ENCODE peak calls at places on chromosome 20, in five cellular contexts. One of them, this sample, is unnamed.

GRCh38 chr20:47061549-47061948 is 166.9 kb downstream of the EYA2 start:
- DNase-seq in psoas muscle: no peak
- DNase-seq in CD8-positive, alpha-beta memory T cell: no peak
- DNase-seq in cardiac fibroblast: no peak
- DNase-seq in epithelial cell of proximal tubule: no peak
- DNase-seq in this sample: no peak

GRCh38 chr20:32168184-32168910 is 39.2 kb downstream of the PLAGL2 start:
- DNase-seq in psoas muscle: no peak
- DNase-seq in CD8-positive, alpha-beta memory T cell: no peak
- DNase-seq in cardiac fibroblast: no peak
- DNase-seq in epithelial cell of proximal tubule: no peak
- DNase-seq in this sample: no peak

GRCh38 chr20:44008806-44009678 is 94.4 kb downstream of the TOX2 start:
- DNase-seq in psoas muscle: no peak
- DNase-seq in CD8-positive, alpha-beta memory T cell: no peak
- DNase-seq in cardiac fibroblast: no peak
- DNase-seq in epithelial cell of proximal tubule: no peak
- DNase-seq in this sample: no peak

GRCh38 chr20:22544462-22544861 is 39.9 kb downstream of the FOXA2 start:
- DNase-seq in psoas muscle: no peak
- DNase-seq in CD8-positive, alpha-beta memory T cell: no peak
- DNase-seq in cardiac fibroblast: no peak
- DNase-seq in epithelial cell of proximal tubule: no peak
- DNase-seq in this sample: no peak

GRCh38 chr20:4886771-4887527 is 114.4 kb downstream of the SLC23A2 start:
- DNase-seq in psoas muscle: no peak
- DNase-seq in CD8-positive, alpha-beta memory T cell: no peak
- DNase-seq in cardiac fibroblast: no peak
- DNase-seq in epithelial cell of proximal tubule: no peak
- DNase-seq in this sample: no peak

GRCh38 chr20:25076731-25077609 is 5.0 kb downstream of the VSX1 start:
- DNase-seq in psoas muscle: no peak
- DNase-seq in CD8-positive, alpha-beta memory T cell: no peak
- DNase-seq in cardiac fibroblast: peak
- DNase-seq in epithelial cell of proximal tubule: peak
- DNase-seq in this sample: no peak

GRCh38 chr20:52082612-52083011 is 109.0 kb downstream of the ZFP64 start:
- DNase-seq in psoas muscle: no peak
- DNase-seq in CD8-positive, alpha-beta memory T cell: no peak
- DNase-seq in cardiac fibroblast: peak
- DNase-seq in epithelial cell of proximal tubule: no peak
- DNase-seq in this sample: no peak

GRCh38 chr20:31517373-31517772 is 3.1 kb downstream of the HM13 start:
- DNase-seq in psoas muscle: peak
- DNase-seq in CD8-positive, alpha-beta memory T cell: no peak
- DNase-seq in cardiac fibroblast: peak
- DNase-seq in epithelial cell of proximal tubule: no peak
- DNase-seq in this sample: no peak

GRCh38 chr20:53899351-53900167 is 170.8 kb downstream of the BCAS1 start:
- DNase-seq in psoas muscle: peak
- DNase-seq in CD8-positive, alpha-beta memory T cell: peak
- DNase-seq in cardiac fibroblast: peak
- DNase-seq in epithelial cell of proximal tubule: no peak
- DNase-seq in this sample: no peak

GRCh38 chr20:58555078-58555765 is 40.0 kb upstream of the APCDD1L start:
- DNase-seq in psoas muscle: no peak
- DNase-seq in CD8-positive, alpha-beta memory T cell: no peak
- DNase-seq in cardiac fibroblast: peak
- DNase-seq in epithelial cell of proximal tubule: peak
- DNase-seq in this sample: no peak

GRCh38 chr20:47328841-47329448 is 27.6 kb downstream of the ZMYND8 start:
- DNase-seq in psoas muscle: peak
- DNase-seq in CD8-positive, alpha-beta memory T cell: no peak
- DNase-seq in cardiac fibroblast: no peak
- DNase-seq in epithelial cell of proximal tubule: no peak
- DNase-seq in this sample: no peak

GRCh38 chr20:48331518-48332286 is 496.1 kb downstream of the PREX1 start:
- DNase-seq in psoas muscle: no peak
- DNase-seq in CD8-positive, alpha-beta memory T cell: no peak
- DNase-seq in cardiac fibroblast: no peak
- DNase-seq in epithelial cell of proximal tubule: no peak
- DNase-seq in this sample: no peak

GRCh38 chr20:49583669-49584417 is 15.9 kb upstream of the PTGIS start:
- DNase-seq in psoas muscle: peak
- DNase-seq in CD8-positive, alpha-beta memory T cell: no peak
- DNase-seq in cardiac fibroblast: peak
- DNase-seq in epithelial cell of proximal tubule: no peak
- DNase-seq in this sample: peak

GRCh38 chr20:10922941-10923340 is 249.1 kb upstream of the JAG1 start:
- DNase-seq in psoas muscle: no peak
- DNase-seq in CD8-positive, alpha-beta memory T cell: no peak
- DNase-seq in cardiac fibroblast: peak
- DNase-seq in epithelial cell of proximal tubule: no peak
- DNase-seq in this sample: no peak

GRCh38 chr20:14729390-14729789 is 392.0 kb upstream of the FLRT3 start:
- DNase-seq in psoas muscle: no peak
- DNase-seq in CD8-positive, alpha-beta memory T cell: no peak
- DNase-seq in cardiac fibroblast: no peak
- DNase-seq in epithelial cell of proximal tubule: no peak
- DNase-seq in this sample: no peak

GRCh38 chr20:56690531-56691175 is 61.5 kb downstream of the TFAP2C start:
- DNase-seq in psoas muscle: no peak
- DNase-seq in CD8-positive, alpha-beta memory T cell: no peak
- DNase-seq in cardiac fibroblast: no peak
- DNase-seq in epithelial cell of proximal tubule: no peak
- DNase-seq in this sample: no peak

GRCh38 chr20:3964719-3965118 is 50.6 kb downstream of the RNF24 start:
- DNase-seq in psoas muscle: no peak
- DNase-seq in CD8-positive, alpha-beta memory T cell: no peak
- DNase-seq in cardiac fibroblast: no peak
- DNase-seq in epithelial cell of proximal tubule: no peak
- DNase-seq in this sample: no peak

GRCh38 chr20:46407671-46407996 is 1.2 kb upstream of the ELMO2 start:
- DNase-seq in psoas muscle: no peak
- DNase-seq in CD8-positive, alpha-beta memory T cell: no peak
- DNase-seq in cardiac fibroblast: no peak
- DNase-seq in epithelial cell of proximal tubule: no peak
- DNase-seq in this sample: no peak

GRCh38 chr20:50713677-50714101 is 17.7 kb upstream of the PARD6B start:
- DNase-seq in psoas muscle: no peak
- DNase-seq in CD8-positive, alpha-beta memory T cell: no peak
- DNase-seq in cardiac fibroblast: peak
- DNase-seq in epithelial cell of proximal tubule: no peak
- DNase-seq in this sample: no peak

GRCh38 chr20:1811621-1812498 is 83.3 kb upstream of the SIRPA start:
- DNase-seq in psoas muscle: no peak
- DNase-seq in CD8-positive, alpha-beta memory T cell: no peak
- DNase-seq in cardiac fibroblast: no peak
- DNase-seq in epithelial cell of proximal tubule: no peak
- DNase-seq in this sample: no peak

GRCh38 chr20:41231136-41231535 is 86.4 kb downstream of the ZHX3 start:
- DNase-seq in psoas muscle: no peak
- DNase-seq in CD8-positive, alpha-beta memory T cell: no peak
- DNase-seq in cardiac fibroblast: no peak
- DNase-seq in epithelial cell of proximal tubule: no peak
- DNase-seq in this sample: no peak

GRCh38 chr20:16927031-16927430 is 178.9 kb downstream of the OTOR start:
- DNase-seq in psoas muscle: no peak
- DNase-seq in CD8-positive, alpha-beta memory T cell: no peak
- DNase-seq in cardiac fibroblast: no peak
- DNase-seq in epithelial cell of proximal tubule: no peak
- DNase-seq in this sample: no peak

GRCh38 chr20:46939031-46939430 is 44.4 kb downstream of the EYA2 start:
- DNase-seq in psoas muscle: no peak
- DNase-seq in CD8-positive, alpha-beta memory T cell: no peak
- DNase-seq in cardiac fibroblast: peak
- DNase-seq in epithelial cell of proximal tubule: no peak
- DNase-seq in this sample: no peak

GRCh38 chr20:20412750-20413149 is 44.8 kb downstream of the INSM1 start:
- DNase-seq in psoas muscle: no peak
- DNase-seq in CD8-positive, alpha-beta memory T cell: no peak
- DNase-seq in cardiac fibroblast: no peak
- DNase-seq in epithelial cell of proximal tubule: no peak
- DNase-seq in this sample: no peak
- H3K4me3 ChIP-seq in psoas muscle: no peak
- H3K4me3 ChIP-seq in CD8-positive, alpha-beta memory T cell: no peak
- H3K4me3 ChIP-seq in cardiac fibroblast: no peak
- H3K4me3 ChIP-seq in epithelial cell of proximal tubule: no peak
- H3K4me3 ChIP-seq in this sample: no peak

GRCh38 chr20:36744243-36744642 is 1.6 kb downstream of the NDRG3 start:
- DNase-seq in psoas muscle: no peak
- DNase-seq in CD8-positive, alpha-beta memory T cell: no peak
- DNase-seq in cardiac fibroblast: no peak
- DNase-seq in epithelial cell of proximal tubule: no peak
- DNase-seq in this sample: no peak
- H3K4me3 ChIP-seq in psoas muscle: peak
- H3K4me3 ChIP-seq in CD8-positive, alpha-beta memory T cell: no peak
- H3K4me3 ChIP-seq in cardiac fibroblast: no peak
- H3K4me3 ChIP-seq in epithelial cell of proximal tubule: no peak
- H3K4me3 ChIP-seq in this sample: peak

GRCh38 chr20:62066339-62066982 is 780 bp upstream of the TAF4 start:
- DNase-seq in psoas muscle: peak
- DNase-seq in CD8-positive, alpha-beta memory T cell: no peak
- DNase-seq in cardiac fibroblast: peak
- DNase-seq in epithelial cell of proximal tubule: no peak
- DNase-seq in this sample: no peak

GRCh38 chr20:62066983-62067433 is 1.3 kb upstream of the TAF4 start:
- DNase-seq in psoas muscle: no peak
- DNase-seq in CD8-positive, alpha-beta memory T cell: no peak
- DNase-seq in cardiac fibroblast: peak
- DNase-seq in epithelial cell of proximal tubule: no peak
- DNase-seq in this sample: no peak

GRCh38 chr20:62065669-62066338 is at the start of gene TAF4:
- DNase-seq in psoas muscle: peak
- DNase-seq in CD8-positive, alpha-beta memory T cell: peak
- DNase-seq in cardiac fibroblast: peak
- DNase-seq in epithelial cell of proximal tubule: no peak
- DNase-seq in this sample: peak

GRCh38 chr20:62068997-62069396 is 3.3 kb upstream of the TAF4 start:
- DNase-seq in psoas muscle: no peak
- DNase-seq in CD8-positive, alpha-beta memory T cell: no peak
- DNase-seq in cardiac fibroblast: no peak
- DNase-seq in epithelial cell of proximal tubule: no peak
- DNase-seq in this sample: no peak

DNA sequence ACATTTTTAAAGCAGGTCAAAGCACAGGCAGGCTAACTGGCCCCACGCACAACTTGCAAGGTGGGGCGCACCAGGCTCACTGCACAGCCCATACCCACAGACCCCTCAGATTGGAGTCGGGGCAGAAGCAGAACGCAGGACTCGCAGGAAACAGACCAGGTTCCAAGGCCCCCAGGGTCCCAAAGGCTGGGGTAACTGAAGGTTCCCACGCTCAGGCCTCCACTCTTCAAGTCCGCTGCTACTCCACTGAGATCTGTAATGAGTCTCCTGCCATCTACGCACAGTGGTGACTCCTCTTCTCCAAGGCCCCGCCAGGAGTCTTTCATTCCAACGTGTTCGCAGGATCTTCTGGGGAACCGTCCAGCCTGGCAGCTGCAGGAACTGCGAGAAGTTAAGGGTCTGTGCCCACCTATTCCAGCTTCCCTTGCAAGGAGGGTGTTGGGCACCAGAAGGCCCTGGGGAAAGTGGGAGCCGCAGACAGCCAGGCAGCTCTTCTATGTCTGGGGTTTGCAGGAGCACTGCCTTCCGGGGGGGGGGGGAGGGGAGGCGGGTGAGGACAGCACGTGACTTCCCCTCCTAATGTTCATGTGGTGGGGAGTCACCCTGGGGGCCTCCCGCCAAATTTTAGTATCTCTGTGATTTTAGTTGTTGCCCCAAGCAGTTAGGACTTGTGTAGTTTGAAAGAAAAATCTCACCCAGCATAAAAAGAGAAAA is 2.0 kb upstream of the TAF4 start:
- DNase-seq in psoas muscle: no peak
- DNase-seq in CD8-positive, alpha-beta memory T cell: no peak
- DNase-seq in cardiac fibroblast: no peak
- DNase-seq in epithelial cell of proximal tubule: no peak
- DNase-seq in this sample: no peak
- H3K4me3 ChIP-seq in psoas muscle: no peak
- H3K4me3 ChIP-seq in CD8-positive, alpha-beta memory T cell: peak
- H3K4me3 ChIP-seq in cardiac fibroblast: no peak
- H3K4me3 ChIP-seq in epithelial cell of proximal tubule: no peak
- H3K4me3 ChIP-seq in this sample: no peak

GRCh38 chr20:20518263-20518662 is 150.4 kb downstream of the INSM1 start:
- DNase-seq in psoas muscle: no peak
- DNase-seq in CD8-positive, alpha-beta memory T cell: no peak
- DNase-seq in cardiac fibroblast: no peak
- DNase-seq in epithelial cell of proximal tubule: no peak
- DNase-seq in this sample: no peak

GRCh38 chr20:20519269-20519668 is 151.4 kb downstream of the INSM1 start:
- DNase-seq in psoas muscle: no peak
- DNase-seq in CD8-positive, alpha-beta memory T cell: no peak
- DNase-seq in cardiac fibroblast: no peak
- DNase-seq in epithelial cell of proximal tubule: no peak
- DNase-seq in this sample: no peak

GRCh38 chr20:20517296-20517695 is 149.4 kb downstream of the INSM1 start:
- DNase-seq in psoas muscle: no peak
- DNase-seq in CD8-positive, alpha-beta memory T cell: no peak
- DNase-seq in cardiac fibroblast: no peak
- DNase-seq in epithelial cell of proximal tubule: no peak
- DNase-seq in this sample: no peak

DNA sequence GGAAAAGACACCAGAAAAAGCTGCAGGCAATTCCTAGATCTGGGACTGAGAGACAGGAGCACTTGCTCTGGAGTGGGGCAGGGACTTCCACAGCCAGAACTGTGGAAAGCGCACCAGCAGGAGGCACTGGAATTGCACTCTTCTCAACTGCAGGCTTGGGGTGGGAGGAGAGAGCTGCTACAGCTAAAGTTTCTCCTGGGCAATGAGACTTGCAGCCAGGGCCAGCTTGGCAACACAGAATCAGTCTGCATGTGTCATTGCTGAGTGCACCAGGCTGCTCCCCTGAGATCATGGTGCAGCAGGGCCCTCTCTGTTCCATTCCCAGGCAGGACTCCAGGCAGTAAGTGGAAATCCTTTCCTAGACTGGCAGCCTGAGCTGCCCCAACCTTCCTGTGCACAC is 145.8 kb downstream of the INSM1 start:
- DNase-seq in psoas muscle: no peak
- DNase-seq in CD8-positive, alpha-beta memory T cell: no peak
- DNase-seq in cardiac fibroblast: no peak
- DNase-seq in epithelial cell of proximal tubule: no peak
- DNase-seq in this sample: no peak
- H3K4me3 ChIP-seq in psoas muscle: no peak
- H3K4me3 ChIP-seq in CD8-positive, alpha-beta memory T cell: no peak
- H3K4me3 ChIP-seq in cardiac fibroblast: no peak
- H3K4me3 ChIP-seq in epithelial cell of proximal tubule: no peak
- H3K4me3 ChIP-seq in this sample: no peak

This sample was measured in ascending aorta.